ENCODE peak calls at places on chromosomes 2 and 18, in ten cellular contexts. E is 8988T, F is HEK293T, M is AG09319, Q is DMS153, C is Ammon's horn, N is heart right ventricle, T is activated T-cell treated with anti-CD3 and anti-CD28 coated beads for 1 hour, G is brain microvascular endothelial cell, I is body of pancreas. V is an unnamed sample.

GRCh38 chr2:51344886-51345285 is 313.0 kb upstream of the NRXN1 start:
- DNase-seq in E (no peak), T (no peak), M (no peak), Q (no peak), N (no peak), I (no peak), C (no peak), G (no peak), F (no peak), V (no peak)

GRCh38 chr2:241123816-241124536 is 21.9 kb upstream of the MTERF4 start:
- DNase-seq in T (peak; percentile 42), M (no peak), F (no peak), Q (no peak), C (peak; percentile 71), G (no peak), I (peak; percentile 68), E (no peak), N (no peak), V (no peak)

GRCh38 chr2:83234291-83234690 is 1224.8 kb downstream of the SUCLG1 start:
- DNase-seq in G (no peak), E (no peak), I (no peak), N (no peak), M (no peak), T (no peak), C (no peak), F (no peak), Q (no peak), V (no peak)

GRCh38 chr18:7116832-7117389 is 686 bp downstream of the LAMA1 start:
- DNase-seq in F (peak; percentile 11), Q (no peak), E (no peak), T (no peak), G (no peak), C (no peak), N (no peak), I (no peak), M (no peak), V (no peak)

GRCh38 chr2:223697921-223698645 is 95.9 kb upstream of the SCG2 start:
- DNase-seq in N (no peak), I (no peak), T (no peak), Q (no peak), F (no peak), C (no peak), E (no peak), M (no peak), G (no peak), V (no peak)

GRCh38 chr2:230967113-230967512 is 28.8 kb upstream of the SPATA3 start:
- DNase-seq in G (no peak), N (no peak), F (no peak), Q (no peak), M (no peak), C (no peak), T (no peak), I (no peak), E (no peak), V (no peak)

GRCh38 chr2:128681351-128681906 is 362.8 kb upstream of the HS6ST1 start:
- DNase-seq in N (no peak), Q (no peak), T (no peak), G (no peak), F (no peak), E (no peak), C (no peak), I (no peak), M (no peak), V (no peak)

GRCh38 chr18:42459873-42460272 is 504.8 kb downstream of the PIK3C3 start:
- DNase-seq in G (no peak), Q (no peak), M (no peak), I (no peak), N (no peak), C (no peak), T (no peak), E (no peak), F (no peak), V (no peak)

GRCh38 chr18:46406539-46406932 is 250.5 kb downstream of the LOXHD1 start:
- DNase-seq in M (no peak), Q (peak; percentile 72), N (no peak), E (no peak), I (no peak), F (no peak), G (no peak), C (no peak), T (no peak), V (no peak)

GRCh38 chr2:208046686-208047085 is 21.4 kb upstream of the PLEKHM3 start:
- DNase-seq in G (no peak), N (no peak), M (no peak), Q (no peak), I (no peak), F (no peak), E (no peak), C (no peak), T (no peak), V (no peak)

GRCh38 chr2:44997948-44998347 is 11.3 kb downstream of the SIX2 start:
- DNase-seq in Q (no peak), T (no peak), C (no peak), F (no peak), N (no peak), M (no peak), G (peak; percentile 42), I (no peak), E (no peak), V (no peak)

GRCh38 chr2:60554649-60555065 is 1.2 kb upstream of the BCL11A start:
- DNase-seq in F (no peak), N (no peak), G (no peak), T (no peak), Q (no peak), E (no peak), I (peak; percentile 54), C (no peak), M (no peak), V (no peak)

V was measured in SK-N-MC.